ENCODE peak calls at places on chromosomes 1 and 21, in five cellular contexts. Y is stimulated activated CD8-positive, alpha-beta memory T cell treated with anti-CD3 and anti-CD28 coated beads, Interleukin-4, amount 100 ng/mL, for 24 hours; Q is activated CD8-positive, alpha-beta memory T cell treated with anti-CD3 and anti-CD28 coated beads for 4 hours; C is fibroblast of lung; U is cerebellar nuclear complex. B is an unnamed sample.

GRCh38 chr1:22342734-22343191 is 108.9 kb upstream of the ZBTB40 start:
- DNase-seq in Y (no peak), Q (no peak), C (no peak), U (no peak), B (no peak)

GRCh38 chr1:14320518-14320917 is 278.0 kb upstream of the KAZN start:
- DNase-seq in Y (no peak), Q (no peak), C (peak; percentile 99), U (no peak), B (no peak)

GRCh38 chr1:224631471-224632105 is 15.5 kb downstream of the CNIH3 start:
- DNase-seq in Y (no peak), Q (no peak), C (peak; percentile 88), U (no peak), B (no peak)

GRCh38 chr1:234321211-234321610 is 52.0 kb upstream of the COA6 start:
- DNase-seq in Y (no peak), Q (no peak), C (no peak), U (no peak), B (no peak)

GRCh38 chr1:152109231-152109997 is 5.8 kb downstream of the TCHH start:
- DNase-seq in Y (no peak), Q (no peak), C (no peak), U (no peak), B (no peak)

GRCh38 chr1:110310300-110310699 is 28.9 kb upstream of the RBM15 start:
- DNase-seq in Y (no peak), Q (no peak), C (peak; percentile 11), U (no peak), B (no peak)

GRCh38 chr1:168468042-168468809 is 75.6 kb downstream of the XCL2 start:
- DNase-seq in Y (no peak), Q (no peak), C (peak; percentile 68), U (no peak), B (no peak)

GRCh38 chr1:245213066-245213465 is 58.3 kb downstream of the KIF26B start:
- DNase-seq in Y (no peak), Q (no peak), C (no peak), U (peak; percentile 18), B (no peak)

GRCh38 chr1:215146252-215146975 is 63.9 kb downstream of the KCNK2 start:
- DNase-seq in Y (no peak), Q (no peak), C (peak; percentile 35), U (no peak), B (no peak)

GRCh38 chr1:84830136-84830535 is 62.9 kb downstream of the LPAR3 start:
- DNase-seq in Y (no peak), Q (no peak), C (no peak), U (no peak), B (no peak)

GRCh38 chr21:44927587-44928461 is 7.1 kb upstream of the ITGB2 start:
- DNase-seq in Y (peak; percentile 87), Q (peak; percentile 87), C (peak; percentile 72), U (no peak), B (no peak)

GRCh38 chr1:19011832-19012231 is 55.4 kb upstream of the IFFO2 start:
- DNase-seq in Y (no peak), Q (no peak), C (no peak), U (no peak), B (no peak)

GRCh38 chr1:58652351-58653184 is 47.3 kb downstream of the MYSM1 start:
- DNase-seq in Y (peak; percentile 7), Q (peak; percentile 14), C (peak; percentile 69), U (peak; percentile 11), B (peak; percentile 60)

GRCh38 chr1:31272369-31272768 is 24.2 kb downstream of the SNRNP40 start:
- DNase-seq in Y (no peak), Q (no peak), C (no peak), U (no peak), B (no peak)

GRCh38 chr1:168991667-168992475 is 114.6 kb upstream of the ATP1B1 start:
- DNase-seq in Y (no peak), Q (no peak), C (no peak), U (no peak), B (no peak)

GRCh38 chr1:117059334-117059677 is 820 bp upstream of the TTF2 start:
- DNase-seq in Y (peak; percentile 49), Q (peak; percentile 35), C (no peak), U (no peak), B (no peak)

GRCh38 chr1:213790565-213790964 is 197.2 kb upstream of the PROX1 start:
- DNase-seq in Y (no peak), Q (no peak), C (no peak), U (no peak), B (no peak)

GRCh38 chr1:159170639-159171038 is 776 bp upstream of the CADM3 start:
- DNase-seq in Y (no peak), Q (no peak), C (no peak), U (no peak), B (no peak)

B was measured in hippocampal formation.